ENCODE peak calls at places on chromosomes 16 and 17, in eight cellular contexts. W is HCT116, P is upper lobe of left lung, U is HepG2, S is GM12891, V is stomach, Y is endothelial cell of umbilical vein, B is prostate gland. N is an unnamed sample.

GRCh38 chr17:76681222-76682137 is 29.3 kb downstream of the MXRA7 start:
- DNase-seq in W (peak), P (peak), U (peak), S (peak), V (peak), Y (peak), B (peak), N (peak)

GRCh38 chr17:55266051-55266957 is 1.5 kb downstream of the HLF start:
- DNase-seq in W (no peak), P (peak), U (peak), S (no peak), V (no peak), Y (no peak), B (no peak), N (peak)

GRCh38 chr17:33284022-33284421 is 9.1 kb downstream of the ASIC2 start:
- DNase-seq in W (no peak), P (peak), U (peak), S (no peak), V (peak), Y (peak), B (peak), N (peak)

GRCh38 chr16:63289834-63290460 is 1253.7 kb upstream of the CDH8 start:
- DNase-seq in W (no peak), P (peak), U (peak), S (peak), V (peak), Y (peak), B (no peak), N (peak)

GRCh38 chr16:16867994-16868393 is 489.1 kb downstream of the NPIPA7 start:
- DNase-seq in W (no peak), P (no peak), U (no peak), S (no peak), V (no peak), Y (no peak), B (no peak), N (no peak)

GRCh38 chr17:12624221-12624620 is 41.5 kb upstream of the MYOCD start:
- DNase-seq in W (no peak), P (no peak), U (no peak), S (no peak), V (no peak), Y (no peak), B (no peak), N (no peak)

GRCh38 chr16:58363746-58364393 is 28.4 kb upstream of the GINS3 start:
- DNase-seq in W (no peak), P (no peak), U (no peak), S (no peak), V (no peak), Y (no peak), B (no peak), N (no peak)

GRCh38 chr17:1398900-1399299 is 1.1 kb downstream of the YWHAE start:
- DNase-seq in W (no peak), P (peak), U (no peak), S (no peak), V (no peak), Y (peak), B (peak), N (no peak)

GRCh38 chr17:44932096-44932495 is 15.5 kb downstream of the KIF18B start:
- DNase-seq in W (no peak), P (no peak), U (no peak), S (no peak), V (no peak), Y (no peak), B (no peak), N (peak)

GRCh38 chr17:57927048-57927723 is 28.0 kb downstream of the CUEDC1 start:
- DNase-seq in W (no peak), P (peak), U (no peak), S (no peak), V (peak), Y (peak), B (peak), N (no peak)

GRCh38 chr16:31456988-31457360 is 2.3 kb upstream of the ARMC5 start:
- DNase-seq in W (no peak), P (no peak), U (no peak), S (no peak), V (no peak), Y (no peak), B (no peak), N (peak)

GRCh38 chr17:75237100-75238014 is 24.0 kb downstream of the GGA3 start:
- DNase-seq in W (no peak), P (no peak), U (no peak), S (no peak), V (no peak), Y (no peak), B (no peak), N (no peak)

GRCh38 chr17:40448213-40448638 is 5.0 kb downstream of the IGFBP4 start:
- DNase-seq in W (no peak), P (peak), U (peak), S (no peak), V (no peak), Y (peak), B (no peak), N (peak)

GRCh38 chr17:37743875-37744632 is 805 bp downstream of the HNF1B start:
- DNase-seq in W (no peak), P (peak), U (peak), S (no peak), V (peak), Y (no peak), B (peak), N (no peak)

GRCh38 chr17:61152898-61153297 is 246.7 kb upstream of the TBX2 start:
- DNase-seq in W (no peak), P (no peak), U (no peak), S (no peak), V (no peak), Y (no peak), B (no peak), N (no peak)

GRCh38 chr16:4352843-4353242 is 1.7 kb upstream of the PAM16 start:
- DNase-seq in W (no peak), P (no peak), U (no peak), S (no peak), V (no peak), Y (no peak), B (no peak), N (no peak)

GRCh38 chr16:68065716-68066305 is 19.4 kb upstream of the NFATC3 start:
- DNase-seq in W (no peak), P (peak), U (no peak), S (no peak), V (peak), Y (peak), B (no peak), N (no peak)

GRCh38 chr16:23920899-23921298 is 85.1 kb downstream of the PRKCB start:
- DNase-seq in W (no peak), P (no peak), U (no peak), S (no peak), V (no peak), Y (no peak), B (no peak), N (no peak)

GRCh38 chr16:59527206-59527997 is 793.3 kb upstream of the GOT2 start:
- DNase-seq in W (no peak), P (no peak), U (no peak), S (no peak), V (no peak), Y (no peak), B (no peak), N (no peak)

GRCh38 chr17:35254107-35254802 is 11.4 kb downstream of the SLFN5 start:
- DNase-seq in W (peak), P (peak), U (peak), S (no peak), V (peak), Y (peak), B (peak), N (peak)

GRCh38 chr17:57623620-57624019 is 121.5 kb downstream of the CCDC182 start:
- DNase-seq in W (no peak), P (no peak), U (no peak), S (no peak), V (no peak), Y (no peak), B (no peak), N (no peak)

GRCh38 chr17:60947100-60947499 is 269.4 kb downstream of the BCAS3 start:
- DNase-seq in W (no peak), P (no peak), U (no peak), S (no peak), V (no peak), Y (no peak), B (no peak), N (no peak)

GRCh38 chr17:8312251-8312650 is 2.2 kb downstream of the ARHGEF15 start:
- DNase-seq in W (no peak), P (no peak), U (no peak), S (no peak), V (no peak), Y (no peak), B (no peak), N (no peak)

GRCh38 chr16:4510131-4510530 is 28.4 kb downstream of the CDIP1 start:
- DNase-seq in W (no peak), P (no peak), U (no peak), S (no peak), V (no peak), Y (no peak), B (no peak), N (no peak)

GRCh38 chr16:85945424-85945751 is 46.4 kb downstream of the IRF8 start:
- DNase-seq in W (no peak), P (no peak), U (no peak), S (no peak), V (no peak), Y (no peak), B (no peak), N (no peak)

GRCh38 chr16:60203525-60204124 is 1469.5 kb upstream of the GOT2 start:
- DNase-seq in W (no peak), P (no peak), U (no peak), S (no peak), V (no peak), Y (peak), B (no peak), N (no peak)

GRCh38 chr17:5877948-5878347 is 192.2 kb upstream of the WSCD1 start:
- DNase-seq in W (no peak), P (no peak), U (no peak), S (no peak), V (no peak), Y (no peak), B (peak), N (no peak)

GRCh38 chr16:11327277-11328171 is 17.7 kb upstream of the RMI2 start:
- DNase-seq in W (no peak), P (no peak), U (no peak), S (no peak), V (no peak), Y (no peak), B (no peak), N (no peak)

GRCh38 chr17:68327823-68328557 is 36.7 kb downstream of the ARSG start:
- DNase-seq in W (no peak), P (no peak), U (no peak), S (no peak), V (no peak), Y (no peak), B (no peak), N (no peak)

GRCh38 chr16:4962716-4963115 is 4.6 kb downstream of the SEC14L5 start:
- DNase-seq in W (no peak), P (no peak), U (no peak), S (no peak), V (no peak), Y (no peak), B (no peak), N (no peak)

GRCh38 chr16:85565796-85566501 is 47.2 kb upstream of the GSE1 start:
- DNase-seq in W (no peak), P (no peak), U (no peak), S (no peak), V (no peak), Y (no peak), B (no peak), N (no peak)

GRCh38 chr17:9575381-9576072 is at the start of gene STX8:
- DNase-seq in W (peak), P (peak), U (peak), S (peak), V (peak), Y (peak), B (peak), N (peak)
- TF ChIP-seq POLR2A in W (no peak), P (no peak), U (peak), S (peak), V (no peak), Y (no peak), B (no peak), N (peak)

DNA sequence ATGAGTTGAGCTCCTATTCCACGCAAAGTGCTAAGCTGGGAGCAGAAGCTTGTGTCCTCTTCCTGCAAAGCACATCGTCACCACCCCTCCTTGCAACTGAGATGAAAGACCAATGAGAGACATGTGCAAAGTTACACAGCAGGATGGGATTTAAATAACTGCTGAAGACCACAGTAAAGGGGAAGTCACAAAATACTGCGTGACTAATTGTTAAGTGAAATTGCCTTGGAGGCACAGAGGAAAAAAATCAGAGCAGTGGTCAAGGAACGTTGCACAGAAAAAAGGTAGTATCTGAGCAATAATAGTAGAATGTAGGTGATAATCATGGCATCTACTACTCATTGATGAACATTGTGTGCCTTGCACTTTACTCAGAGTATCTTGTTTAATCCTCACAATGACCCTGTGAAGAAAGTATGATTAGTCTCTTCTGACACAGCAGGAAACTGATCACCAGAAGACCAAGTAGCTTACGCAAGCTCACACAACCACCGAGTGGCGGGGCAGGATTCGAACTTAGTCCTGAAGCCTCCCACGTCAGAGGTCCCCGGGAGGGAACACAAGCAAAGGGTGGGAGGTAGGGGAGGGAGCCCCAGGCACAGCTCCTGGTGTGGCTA is 15.4 kb upstream of the MYO18A start:
- DNase-seq in W (no peak), P (peak), U (no peak), S (no peak), V (no peak), Y (no peak), B (no peak), N (no peak)
- TF ChIP-seq POLR2AphosphoS5 in W (no peak), P (no peak), U (no peak), S (no peak), V (no peak), Y (no peak), B (no peak), N (no peak)

GRCh38 chr16:83898463-83899271 is at the start of gene MLYCD:
- DNase-seq in W (peak), P (peak), U (peak), S (peak), V (peak), Y (peak), B (peak), N (peak)
- TF ChIP-seq POLR2A in W (no peak), P (peak), U (peak), S (peak), V (no peak), Y (peak), B (no peak), N (no peak)

GRCh38 chr17:39205112-39205526 is 5.0 kb downstream of the RPL19 start:
- DNase-seq in W (no peak), P (no peak), U (no peak), S (no peak), V (no peak), Y (no peak), B (no peak), N (no peak)
- TF ChIP-seq POLR2AphosphoS5 in W (no peak), P (no peak), U (peak), S (peak), V (no peak), Y (no peak), B (no peak), N (no peak)

GRCh38 chr17:30211371-30211770 is 24.1 kb downstream of the SLC6A4 start:
- DNase-seq in W (no peak), P (no peak), U (no peak), S (no peak), V (no peak), Y (no peak), B (no peak), N (no peak)

GRCh38 chr17:30208214-30208613 is 27.3 kb downstream of the SLC6A4 start:
- DNase-seq in W (no peak), P (no peak), U (no peak), S (no peak), V (no peak), Y (no peak), B (no peak), N (no peak)

GRCh38 chr17:30210366-30210765 is 25.1 kb downstream of the SLC6A4 start:
- DNase-seq in W (no peak), P (no peak), U (no peak), S (no peak), V (no peak), Y (no peak), B (no peak), N (no peak)

GRCh38 chr17:30212750-30213149 is 22.7 kb downstream of the SLC6A4 start:
- DNase-seq in W (no peak), P (no peak), U (no peak), S (no peak), V (no peak), Y (no peak), B (no peak), N (no peak)

GRCh38 chr17:30210901-30211300 is 24.6 kb downstream of the SLC6A4 start:
- DNase-seq in W (no peak), P (no peak), U (no peak), S (no peak), V (no peak), Y (no peak), B (no peak), N (no peak)
- TF ChIP-seq POLR2A in W (no peak), P (no peak), U (no peak), S (no peak), V (no peak), Y (no peak), B (no peak), N (no peak)

GRCh38 chr17:21551081-21551881 is 141.0 kb upstream of the KCNJ18 start:
- DNase-seq in W (peak), P (peak), U (peak), S (peak), V (peak), Y (peak), B (peak), N (peak)
- TF ChIP-seq POLR2AphosphoS5 in W (peak), P (no peak), U (peak), S (no peak), V (peak), Y (peak), B (peak), N (peak)

DNA sequence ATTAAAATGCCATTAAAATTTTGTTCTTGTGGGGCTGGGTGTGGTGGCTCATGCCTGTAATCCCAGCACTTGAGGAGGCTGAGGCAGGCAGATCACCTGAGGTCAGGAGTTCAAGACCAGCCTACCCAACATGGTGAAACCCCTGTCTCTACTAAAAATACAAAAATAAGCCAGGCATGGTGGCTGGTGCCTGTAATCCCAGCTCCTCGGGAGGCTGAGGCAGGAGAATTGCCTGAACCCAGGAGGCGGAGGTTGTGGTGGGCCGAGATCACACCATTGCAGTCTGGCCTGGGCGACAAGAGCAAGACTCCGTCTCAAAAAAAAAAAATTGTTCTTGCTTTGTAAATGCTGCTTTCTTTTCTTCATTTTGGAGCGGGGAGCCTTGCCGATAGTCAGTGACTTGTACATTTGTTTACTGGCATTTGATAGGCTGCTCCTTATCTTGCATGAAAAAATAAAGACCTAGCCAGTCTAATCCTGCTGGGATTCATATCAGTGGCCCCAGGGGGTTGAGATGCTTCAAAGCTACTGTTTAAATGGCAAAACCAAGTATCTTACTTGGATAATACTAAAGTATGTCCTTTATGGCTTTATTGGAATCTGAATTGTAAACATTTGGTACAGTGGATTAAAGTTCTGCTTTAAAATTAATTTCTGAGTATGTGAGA is 3.3 kb upstream of the CLTC start:
- DNase-seq in W (no peak), P (no peak), U (no peak), S (no peak), V (no peak), Y (no peak), B (no peak), N (no peak)
- TF ChIP-seq POLR2A in W (no peak), P (no peak), U (no peak), S (no peak), V (no peak), Y (no peak), B (no peak), N (no peak)

DNA sequence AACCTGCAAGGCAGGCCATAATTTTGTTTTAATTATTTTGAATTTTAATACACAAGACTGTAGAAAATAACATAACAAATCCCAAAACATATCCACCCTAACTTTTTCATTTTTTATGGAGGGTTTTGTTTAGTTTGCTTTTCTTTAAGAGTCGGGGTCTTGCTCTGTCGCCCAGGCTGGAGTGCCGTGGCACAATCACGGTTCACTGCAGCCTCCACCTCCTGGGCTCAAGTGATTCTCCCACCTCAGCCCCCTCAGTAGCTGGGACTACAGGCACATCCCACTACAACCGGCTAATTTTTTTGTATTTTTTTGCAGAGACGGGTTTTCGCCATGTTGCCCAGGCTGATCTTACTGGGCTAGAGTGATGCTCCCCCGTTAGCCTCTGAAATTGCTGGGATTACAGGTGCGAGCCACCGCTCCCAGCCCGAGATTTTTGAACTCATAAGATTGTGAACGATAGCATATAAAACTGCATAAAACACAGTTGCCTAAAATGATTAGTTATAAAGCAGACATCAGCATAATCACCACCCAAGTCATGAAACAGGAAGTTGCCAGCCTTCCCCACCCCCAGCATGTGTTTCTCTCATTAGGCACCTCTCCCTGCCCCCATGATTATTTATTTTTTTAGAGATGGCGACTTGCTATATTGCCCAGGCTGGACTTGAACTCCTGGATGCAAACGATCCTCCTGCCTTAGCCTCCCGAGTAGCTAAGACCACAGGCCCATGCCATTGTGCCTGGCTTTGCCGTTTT is 13.6 kb upstream of the DOC2B start:
- DNase-seq in W (no peak), P (no peak), U (no peak), S (no peak), V (no peak), Y (no peak), B (no peak), N (no peak)
- TF ChIP-seq POLR2AphosphoS5 in W (no peak), P (no peak), U (no peak), S (no peak), V (no peak), Y (no peak), B (no peak), N (no peak)

N was measured in sigmoid colon.